ENCODE peak calls at places on chromosomes 13 and 19, in six cellular contexts. J, Q, T, D, O and H are unnamed samples.
A peak's percentile ranks its signal among the peaks of the same experiment; 100 is the strongest.

GRCh38 chr19:4023600-4024398 is 16.3 kb downstream of the PIAS4 start:
- DNase-seq in J (no peak), Q (no peak), T (no peak), D (no peak), O (no peak), H (no peak)

GRCh38 chr19:42284641-42285341 is 15.7 kb downstream of the CIC start:
- DNase-seq in J (no peak), Q (no peak), T (no peak), D (no peak), O (no peak), H (no peak)

GRCh38 chr19:4068058-4068966 is 1.6 kb upstream of the ZBTB7A start:
- DNase-seq in J (no peak), Q (no peak), T (no peak), D (no peak), O (no peak), H (no peak)

GRCh38 chr19:39126593-39127187 is 1.1 kb downstream of the PAK4 start:
- DNase-seq in J (no peak), Q (no peak), T (no peak), D (no peak), O (peak; percentile 89), H (no peak)

GRCh38 chr13:111493468-111493867 is 173.0 kb downstream of the TEX29 start:
- DNase-seq in J (no peak), Q (no peak), T (no peak), D (no peak), O (no peak), H (no peak)

GRCh38 chr19:46357846-46358583 is 11.1 kb downstream of the PPP5C start:
- DNase-seq in J (no peak), Q (no peak), T (no peak), D (no peak), O (no peak), H (no peak)

GRCh38 chr19:10517760-10518443 is 655 bp upstream of the S1PR5 start:
- DNase-seq in J (no peak), Q (no peak), T (peak; percentile 88), D (no peak), O (no peak), H (no peak)

GRCh38 chr19:1259873-1260748 is 9.0 kb upstream of the CIRBP start:
- DNase-seq in J (no peak), Q (no peak), T (no peak), D (no peak), O (no peak), H (no peak)

GRCh38 chr13:76792680-76793334 is 93.4 kb downstream of the KCTD12 start:
- DNase-seq in J (no peak), Q (no peak), T (no peak), D (no peak), O (no peak), H (no peak)

GRCh38 chr13:40181203-40181845 is 485.1 kb downstream of the FOXO1 start:
- DNase-seq in J (no peak), Q (no peak), T (peak; percentile 14), D (no peak), O (peak; percentile 56), H (no peak)

GRCh38 chr13:62320129-62320724 is 904.6 kb upstream of the PCDH20 start:
- DNase-seq in J (peak; percentile 36), Q (peak; percentile 46), T (no peak), D (no peak), O (peak; percentile 22), H (no peak)

GRCh38 chr19:9857920-9858746 is 23.0 kb downstream of the PIN1 start:
- DNase-seq in J (no peak), Q (no peak), T (no peak), D (no peak), O (no peak), H (no peak)

GRCh38 chr19:579111-579841 is 6.9 kb downstream of the BSG start:
- DNase-seq in J (no peak), Q (no peak), T (no peak), D (no peak), O (no peak), H (no peak)

GRCh38 chr13:103883698-103884097 is 817.5 kb upstream of the SLC10A2 start:
- DNase-seq in J (no peak), Q (no peak), T (no peak), D (no peak), O (no peak), H (no peak)

GRCh38 chr19:39237200-39238184 is 7.3 kb downstream of the IFNL3 start:
- DNase-seq in J (peak; percentile 45), Q (peak; percentile 3), T (peak; percentile 78), D (no peak), O (peak; percentile 45), H (no peak)

GRCh38 chr13:108463365-108463764 is 166.0 kb upstream of the MYO16 start:
- DNase-seq in J (peak; percentile 4), Q (no peak), T (no peak), D (no peak), O (no peak), H (no peak)

GRCh38 chr19:57362419-57362818 is 932 bp upstream of the TRAPPC2B start:
- DNase-seq in J (no peak), Q (no peak), T (no peak), D (no peak), O (no peak), H (no peak)

GRCh38 chr19:15015946-15016542 is 33.2 kb upstream of the CASP14 start:
- DNase-seq in J (no peak), Q (no peak), T (peak; percentile 70), D (no peak), O (peak; percentile 14), H (peak; percentile 35)

GRCh38 chr19:29812080-29812880 is 489 bp downstream of the CCNE1 start:
- DNase-seq in J (no peak), Q (no peak), T (peak; percentile 71), D (no peak), O (no peak), H (no peak)

GRCh38 chr19:19033426-19034203 is at the start of the genes ARMC6 and SUGP2:
- DNase-seq in J (peak; percentile 76), Q (peak; percentile 71), T (peak; percentile 97), D (peak; percentile 72), O (peak; percentile 74), H (peak; percentile 85)

DNA sequence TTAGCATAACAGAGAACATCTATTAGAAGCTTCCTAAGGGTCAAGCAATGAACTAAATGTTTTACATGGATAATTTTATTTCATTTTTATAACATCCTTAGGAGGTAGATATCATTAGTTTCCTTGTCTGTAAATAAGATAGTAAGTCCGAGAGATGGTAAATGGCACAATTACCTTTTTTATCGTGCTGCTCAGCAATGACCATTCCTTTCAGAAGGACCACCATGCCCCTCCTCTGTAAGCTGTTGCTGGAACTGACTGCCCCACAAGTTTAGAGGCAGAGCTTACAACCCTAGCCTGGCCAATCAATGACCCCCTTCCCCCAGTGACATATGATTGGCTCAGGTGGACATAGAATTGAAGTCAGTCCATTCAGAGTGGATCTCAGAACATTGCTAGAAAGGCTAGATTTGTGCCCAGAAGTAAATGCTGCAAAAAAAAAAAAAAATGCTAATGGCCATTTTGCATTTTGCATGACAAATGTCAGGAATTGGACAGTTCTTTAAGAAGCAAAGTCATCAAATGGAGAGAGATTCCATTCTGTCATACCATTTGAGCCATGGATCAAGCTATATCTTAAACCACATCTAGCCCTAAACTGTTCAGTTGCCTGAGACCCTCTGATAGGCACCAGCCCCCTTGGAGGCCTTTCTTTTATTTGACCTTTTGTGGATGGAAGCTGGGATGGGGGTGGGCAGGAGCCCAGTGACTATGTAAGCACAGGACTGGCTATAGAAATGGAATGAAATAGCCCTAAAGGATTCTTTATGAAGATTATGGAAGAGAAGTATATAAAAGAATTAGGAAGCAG is 668.3 kb downstream of the UQCRFS1 start:
- DNase-seq in J (no peak), Q (no peak), T (peak; percentile 54), D (no peak), O (no peak), H (no peak)
- H3K9ac ChIP-seq in J (no peak overlapping the region), Q (no peak overlapping the region), T (peak overlapping the region; percentile 85), D (no peak overlapping the region), O (no peak overlapping the region), H (no peak overlapping the region)

DNA sequence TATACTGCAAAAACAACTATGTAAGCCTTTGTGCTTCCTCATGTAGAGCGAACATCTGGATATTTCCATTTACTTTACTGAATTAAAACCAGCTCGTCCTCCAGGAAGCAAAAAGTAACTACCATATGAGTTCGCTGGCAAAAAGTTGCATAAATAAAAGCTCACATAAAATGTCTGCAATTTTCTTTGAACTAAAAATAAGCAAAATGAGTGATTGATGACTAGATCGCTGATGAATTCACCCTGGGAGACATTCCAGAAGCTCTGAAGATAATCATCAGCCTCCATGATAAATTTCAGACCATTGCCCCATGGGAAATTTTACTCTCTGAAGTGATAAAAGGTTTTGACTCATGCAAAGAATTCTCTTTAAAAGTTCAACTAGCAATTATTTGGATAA is 67.4 kb upstream of the SACS start:
- DNase-seq in J (no peak), Q (no peak), T (no peak), D (no peak), O (no peak), H (no peak)
- TF ChIP-seq ZNF274 in J (no peak), Q (no peak), T (no peak), D (no peak), O (no peak), H (no peak)

GRCh38 chr19:5956323-5956722 is 21.6 kb downstream of the RANBP3 start:
- DNase-seq in J (no peak), Q (no peak), T (no peak), D (no peak), O (no peak), H (no peak)
- H3K4me1 ChIP-seq in J (peaks cover 22% of the 10 kb centered on the region), Q (no peaks in the 10 kb centered on the region), T (peaks cover 46% of the 10 kb centered on the region), D (peaks cover 51% of the 10 kb centered on the region), O (peaks cover 91% of the 10 kb centered on the region), H (peaks cover 28% of the 10 kb centered on the region)

GRCh38 chr13:20331949-20332348 is 99.8 kb upstream of the GJB6 start:
- DNase-seq in J (no peak), Q (no peak), T (no peak), D (no peak), O (no peak), H (no peak)

GRCh38 chr13:20334309-20334708 is 102.2 kb upstream of the GJB6 start:
- DNase-seq in J (no peak), Q (no peak), T (no peak), D (no peak), O (no peak), H (no peak)

GRCh38 chr13:20332361-20333096 is 100.4 kb upstream of the GJB6 start:
- DNase-seq in J (no peak), Q (no peak), T (no peak), D (no peak), O (no peak), H (peak; percentile 15)

GRCh38 chr13:20326809-20327208 is 94.7 kb upstream of the GJB6 start:
- DNase-seq in J (no peak), Q (no peak), T (no peak), D (no peak), O (no peak), H (no peak)

GRCh38 chr13:20331419-20331818 is 99.3 kb upstream of the GJB6 start:
- DNase-seq in J (no peak), Q (no peak), T (no peak), D (no peak), O (no peak), H (no peak)
- H3K9ac ChIP-seq in J (no peak overlapping the region), Q (no peak overlapping the region), T (no peak overlapping the region), D (no peak overlapping the region), O (no peak overlapping the region), H (no peak overlapping the region)

GRCh38 chr13:71169125-71169524 is 697.9 kb downstream of the DACH1 start:
- DNase-seq in J (no peak), Q (no peak), T (no peak), D (no peak), O (no peak), H (no peak)

GRCh38 chr13:71171740-71172139 is 695.3 kb downstream of the DACH1 start:
- DNase-seq in J (no peak), Q (no peak), T (no peak), D (no peak), O (no peak), H (no peak)
- TF ChIP-seq ZNF274 in J (no peak), Q (no peak), T (no peak), D (no peak), O (no peak), H (no peak)